ENCODE peak calls at places on chromosome 13, in ten cellular contexts. G is activated naive CD8-positive, alpha-beta T cell treated with anti-CD3 and anti-CD28 coated beads, Interleukin-2, amount 50 U/mL, for 24 hours; I is effector memory CD4-positive, alpha-beta T cell; A is putamen; B is NCI-H2107; Q is iPS DF 6.9; X is stimulated activated CD8-positive, alpha-beta memory T cell treated with anti-CD3 and anti-CD28 coated beads, Interleukin-4, amount 100 ng/mL, for 4 hours; U is fibroblast of pulmonary artery; J is mesothelial cell of epicardium; L is T-helper 17 cell. S is an unnamed sample.

GRCh38 chr13:43196171-43196611 is 172.8 kb downstream of the DNAJC15 start:
- DNase-seq in G (no peak), I (no peak), A (no peak), B (no peak), Q (no peak), X (no peak), U (peak), J (no peak), L (no peak), S (no peak)

GRCh38 chr13:21573920-21574712 is 29.9 kb downstream of the MICU2 start:
- DNase-seq in G (no peak), I (no peak), A (no peak), B (no peak), Q (no peak), X (no peak), U (no peak), J (no peak), L (no peak), S (no peak)

GRCh38 chr13:44904982-44905381 is 84.3 kb downstream of the NUFIP1 start:
- DNase-seq in G (no peak), I (no peak), A (no peak), B (no peak), Q (no peak), X (no peak), U (peak), J (no peak), L (no peak), S (no peak)

GRCh38 chr13:97892717-97893116 is 60.8 kb upstream of the IPO5 start:
- DNase-seq in G (no peak), I (no peak), A (no peak), B (no peak), Q (no peak), X (no peak), U (no peak), J (no peak), L (no peak), S (no peak)

GRCh38 chr13:101941095-101941777 is 460.6 kb downstream of the FGF14 start:
- DNase-seq in G (no peak), I (no peak), A (no peak), B (no peak), Q (no peak), X (no peak), U (peak), J (no peak), L (no peak), S (no peak)

GRCh38 chr13:111284579-111284978 is 35.9 kb upstream of the TEX29 start:
- DNase-seq in G (no peak), I (no peak), A (no peak), B (no peak), Q (no peak), X (no peak), U (no peak), J (no peak), L (no peak), S (no peak)

GRCh38 chr13:107299717-107300116 is 731.8 kb upstream of the ARGLU1 start:
- DNase-seq in G (no peak), I (no peak), A (no peak), B (no peak), Q (no peak), X (no peak), U (no peak), J (no peak), L (no peak), S (no peak)

GRCh38 chr13:79385694-79386093 is 20.4 kb downstream of the RBM26 start:
- DNase-seq in G (peak), I (no peak), A (no peak), B (no peak), Q (no peak), X (no peak), U (peak), J (no peak), L (no peak), S (no peak)